ENCODE peak calls at places on chromosomes 3 and 15, in eight cellular contexts. L is effector memory CD4-positive, alpha-beta T cell; O is tibial nerve; Y is mucosa of descending colon; R is RWPE2; D is lower lobe of right lung; C is vagina; M is fibroblast of lung. I is an unnamed sample.

GRCh38 chr15:40471105-40471777 is 457 bp downstream of the CHST14 start:
- DNase-seq in L (no peak), O (no peak), Y (peak; percentile 32), R (no peak), D (no peak), C (no peak), M (peak; percentile 36), I (peak; percentile 62)

GRCh38 chr3:59422312-59422711 is 372.5 kb upstream of the CFAP20DC start:
- DNase-seq in L (no peak), O (no peak), Y (no peak), R (no peak), D (no peak), C (no peak), M (peak; percentile 90), I (no peak)

GRCh38 chr15:51229907-51230328 is 108.5 kb downstream of the CYP19A1 start:
- DNase-seq in L (no peak), O (no peak), Y (no peak), R (no peak), D (no peak), C (no peak), M (peak; percentile 22), I (no peak)

GRCh38 chr3:194084284-194084683 is 51.7 kb upstream of the HES1 start:
- DNase-seq in L (no peak), O (no peak), Y (no peak), R (no peak), D (no peak), C (no peak), M (no peak), I (no peak)

GRCh38 chr3:179194931-179195330 is 46.8 kb downstream of the PIK3CA start:
- DNase-seq in L (no peak), O (no peak), Y (no peak), R (no peak), D (no peak), C (no peak), M (peak; percentile 36), I (no peak)

GRCh38 chr3:135918600-135918999 is 46.9 kb upstream of the PPP2R3A start:
- DNase-seq in L (no peak), O (no peak), Y (no peak), R (no peak), D (no peak), C (no peak), M (peak; percentile 45), I (no peak)

GRCh38 chr15:68615811-68616210 is 37.0 kb downstream of the CORO2B start:
- DNase-seq in L (no peak), O (no peak), Y (no peak), R (no peak), D (no peak), C (no peak), M (no peak), I (no peak)

GRCh38 chr3:17119198-17120072 is 234.7 kb downstream of the PLCL2 start:
- DNase-seq in L (no peak), O (no peak), Y (no peak), R (no peak), D (no peak), C (peak; percentile 55), M (no peak), I (no peak)

GRCh38 chr3:187011915-187012314 is 81.6 kb downstream of the ST6GAL1 start:
- DNase-seq in L (no peak), O (no peak), Y (no peak), R (no peak), D (no peak), C (no peak), M (no peak), I (no peak)

GRCh38 chr3:116051040-116051439 is 394.2 kb downstream of the LSAMP start:
- DNase-seq in L (no peak), O (no peak), Y (no peak), R (no peak), D (no peak), C (no peak), M (no peak), I (no peak)

GRCh38 chr3:47163023-47163989 is 607 bp downstream of the SETD2 start:
- DNase-seq in L (peak; percentile 19), O (peak; percentile 14), Y (peak; percentile 50), R (peak; percentile 61), D (peak; percentile 67), C (no peak), M (peak; percentile 36), I (peak; percentile 80)

GRCh38 chr3:99783009-99783573 is 34.6 kb upstream of the CMSS1 start:
- DNase-seq in L (no peak), O (no peak), Y (no peak), R (no peak), D (no peak), C (no peak), M (peak; percentile 96), I (no peak)

GRCh38 chr3:21117397-21117796 is 633.6 kb downstream of the ZNF385D start:
- DNase-seq in L (no peak), O (no peak), Y (no peak), R (no peak), D (no peak), C (no peak), M (peak; percentile 4), I (no peak)

GRCh38 chr15:89898146-89898545 is 4.4 kb upstream of the AP3S2 start:
- DNase-seq in L (no peak), O (no peak), Y (no peak), R (no peak), D (no peak), C (no peak), M (no peak), I (no peak)

GRCh38 chr15:51876169-51876568 is 46.7 kb downstream of the TMOD3 start:
- DNase-seq in L (no peak), O (no peak), Y (no peak), R (peak; percentile 75), D (no peak), C (no peak), M (no peak), I (no peak)

GRCh38 chr3:130737622-130738021 is 9.0 kb downstream of the PIK3R4 start:
- DNase-seq in L (no peak), O (no peak), Y (no peak), R (no peak), D (no peak), C (no peak), M (no peak), I (no peak)

GRCh38 chr3:48422691-48423090 is 7.2 kb downstream of the PLXNB1 start:
- DNase-seq in L (no peak), O (no peak), Y (no peak), R (no peak), D (no peak), C (no peak), M (no peak), I (no peak)

GRCh38 chr15:63856711-63857458 is 23.1 kb upstream of the HERC1 start:
- DNase-seq in L (no peak), O (no peak), Y (no peak), R (no peak), D (no peak), C (no peak), M (peak; percentile 67), I (no peak)

GRCh38 chr15:55116636-55117035 is 80.1 kb downstream of the RSL24D1 start:
- DNase-seq in L (no peak), O (no peak), Y (no peak), R (no peak), D (no peak), C (no peak), M (no peak), I (no peak)

GRCh38 chr3:14392803-14393319 is 9.5 kb upstream of the SLC6A6 start:
- DNase-seq in L (no peak), O (no peak), Y (no peak), R (no peak), D (no peak), C (no peak), M (no peak), I (no peak)
- H3K4me1 ChIP-seq in L (no peaks in the 10 kb centered on the region), O (no peaks in the 10 kb centered on the region), Y (peaks cover 11% of the 10 kb centered on the region), R (no peaks in the 10 kb centered on the region), D (peaks cover 9% of the 10 kb centered on the region), C (peaks cover 25% of the 10 kb centered on the region), M (peaks cover 3% of the 10 kb centered on the region), I (peaks cover 6% of the 10 kb centered on the region)

GRCh38 chr3:33447958-33448357 is 7.8 kb upstream of the UBP1 start:
- DNase-seq in L (no peak), O (no peak), Y (no peak), R (no peak), D (no peak), C (no peak), M (no peak), I (no peak)
- H3K4me3 ChIP-seq in L (no peak overlapping the region), O (no peak overlapping the region), Y (no peak overlapping the region), R (no peak overlapping the region), D (no peak overlapping the region), C (no peak overlapping the region), M (no peak overlapping the region), I (no peak overlapping the region)

DNA sequence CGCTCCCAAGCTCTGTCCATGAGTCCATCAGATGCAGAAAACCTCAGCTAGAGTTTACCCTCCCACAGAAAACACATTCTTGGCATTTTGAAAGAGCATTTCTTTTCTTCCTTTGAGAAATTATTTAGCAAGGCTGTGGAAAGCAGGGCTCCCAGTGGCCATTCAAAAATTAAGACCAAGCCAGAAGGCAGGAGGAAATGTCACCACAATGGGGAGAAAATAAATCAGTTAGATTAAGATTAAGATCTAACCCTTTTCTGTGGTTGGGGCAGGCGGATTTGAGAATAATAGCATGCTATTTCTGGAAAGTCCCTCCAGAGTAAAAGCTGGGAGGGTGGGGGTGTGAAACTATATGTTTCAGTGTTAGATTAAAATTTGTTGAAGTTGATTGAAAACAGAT is 20.2 kb downstream of the LRIG1 start:
- DNase-seq in L (peak; percentile 23), O (no peak), Y (no peak), R (no peak), D (no peak), C (no peak), M (peak; percentile 85), I (no peak)
- H3K4me1 ChIP-seq in L (peaks cover 38% of the 10 kb centered on the region), O (peaks cover 51% of the 10 kb centered on the region), Y (peaks cover 77% of the 10 kb centered on the region), R (no peaks in the 10 kb centered on the region), D (peaks cover 88% of the 10 kb centered on the region), C (peaks cover 93% of the 10 kb centered on the region), M (peaks cover 29% of the 10 kb centered on the region), I (peaks cover 32% of the 10 kb centered on the region)

GRCh38 chr3:69777582-69777967 is 38.3 kb downstream of the MITF start:
- DNase-seq in L (no peak), O (no peak), Y (no peak), R (no peak), D (no peak), C (no peak), M (no peak), I (no peak)
- H3K4me3 ChIP-seq in L (no peak overlapping the region), O (no peak overlapping the region), Y (no peak overlapping the region), R (no peak overlapping the region), D (no peak overlapping the region), C (no peak overlapping the region), M (no peak overlapping the region), I (no peak overlapping the region)

I was measured in CD8-positive, alpha-beta T cell.